ENCODE peak calls at places on chromosomes 16 and 17, in five cellular contexts. P is GM12878, A is HepG2, N is IMR-90, F is K562. I is an unnamed sample. For H3K4me1, the result is how much of the 10 kb centered on the place peaks cover.

GRCh38 chr17:28497931-28498330 is 8.2 kb upstream of the FOXN1 start:
- DNase-seq in P (no peak), A (no peak), N (no peak), F (no peak), I (no peak)

GRCh38 chr17:16953841-16954240 is 18.1 kb downstream of the TNFRSF13B start:
- DNase-seq in P (no peak), A (no peak), N (no peak), F (no peak), I (no peak)

GRCh38 chr17:39629894-39630293 is 3.1 kb downstream of the PPP1R1B start:
- DNase-seq in P (no peak), A (peak), N (no peak), F (no peak), I (no peak)

GRCh38 chr17:45144199-45145034 is 3.9 kb upstream of the HEXIM1 start:
- DNase-seq in P (no peak), A (no peak), N (no peak), F (peak), I (peak)

GRCh38 chr16:17374668-17375255 is 96.0 kb downstream of the XYLT1 start:
- DNase-seq in P (no peak), A (no peak), N (no peak), F (no peak), I (no peak)

GRCh38 chr16:9965079-9965478 is 217.1 kb downstream of the GRIN2A start:
- DNase-seq in P (no peak), A (no peak), N (no peak), F (no peak), I (no peak)

GRCh38 chr17:64778102-64778366 is 115.9 kb upstream of the SMURF2 start:
- DNase-seq in P (no peak), A (no peak), N (no peak), F (no peak), I (peak)

GRCh38 chr17:81803728-81804558 is at the start of gene GCGR:
- DNase-seq in P (no peak), A (no peak), N (no peak), F (no peak), I (peak)

GRCh38 chr16:67528870-67529638 is 425 bp downstream of the RIPOR1 start:
- DNase-seq in P (no peak), A (no peak), N (peak), F (peak), I (peak)

DNA sequence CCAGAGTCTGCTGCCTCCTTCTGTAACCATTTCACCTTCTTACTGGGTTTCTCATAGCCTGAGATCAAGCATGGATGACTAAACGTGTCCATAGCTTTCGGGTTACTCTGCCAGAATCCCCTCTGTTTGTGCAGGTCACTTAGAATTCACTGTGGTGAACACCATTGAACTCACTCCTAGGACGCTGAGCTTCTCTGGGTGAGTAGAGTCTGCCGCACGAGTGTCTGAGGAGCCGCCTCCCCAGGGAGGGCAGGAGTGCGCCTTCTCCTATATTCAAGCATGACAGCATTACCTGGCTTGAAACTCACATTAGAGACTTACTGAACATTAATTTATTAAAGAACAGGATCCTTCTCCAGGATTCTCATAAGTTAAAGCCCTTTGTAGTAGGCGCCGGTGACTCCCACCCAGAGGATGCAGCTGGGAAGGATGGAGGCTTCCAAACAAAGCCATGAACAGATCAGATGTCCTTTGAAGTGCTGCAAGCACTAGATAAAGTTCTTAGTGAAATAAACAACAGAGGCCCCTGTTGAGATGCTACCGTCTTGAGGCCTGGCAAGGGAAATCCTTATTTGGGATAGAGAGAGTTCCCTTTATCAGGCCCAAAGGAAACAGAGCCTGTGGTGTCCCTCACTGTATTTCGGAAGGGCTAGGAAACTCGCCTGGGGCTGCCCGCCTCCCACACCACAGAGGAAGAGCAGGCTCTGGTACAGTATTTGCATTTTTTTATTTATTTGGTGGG is 144.5 kb upstream of the PLCG2 start:
- DNase-seq in P (no peak), A (no peak), N (peak), F (peak), I (no peak)
- TF ChIP-seq MXI1 in P (no peak), A (no peak), N (no peak), F (no peak), I (no peak)

GRCh38 chr16:20901068-20901440 is 483 bp downstream of the LYRM1 start:
- DNase-seq in P (no peak), A (no peak), N (no peak), F (no peak), I (no peak)

GRCh38 chr16:20902426-20902825 is 1.9 kb downstream of the LYRM1 start:
- DNase-seq in P (no peak), A (no peak), N (no peak), F (no peak), I (no peak)

GRCh38 chr16:20903116-20903888 is 2.7 kb downstream of the LYRM1 start:
- DNase-seq in P (no peak), A (no peak), N (no peak), F (no peak), I (no peak)

GRCh38 chr16:20900299-20901067 is at the start of the genes DCUN1D3 and LYRM1:
- DNase-seq in P (peak), A (peak), N (peak), F (peak), I (peak)

DNA sequence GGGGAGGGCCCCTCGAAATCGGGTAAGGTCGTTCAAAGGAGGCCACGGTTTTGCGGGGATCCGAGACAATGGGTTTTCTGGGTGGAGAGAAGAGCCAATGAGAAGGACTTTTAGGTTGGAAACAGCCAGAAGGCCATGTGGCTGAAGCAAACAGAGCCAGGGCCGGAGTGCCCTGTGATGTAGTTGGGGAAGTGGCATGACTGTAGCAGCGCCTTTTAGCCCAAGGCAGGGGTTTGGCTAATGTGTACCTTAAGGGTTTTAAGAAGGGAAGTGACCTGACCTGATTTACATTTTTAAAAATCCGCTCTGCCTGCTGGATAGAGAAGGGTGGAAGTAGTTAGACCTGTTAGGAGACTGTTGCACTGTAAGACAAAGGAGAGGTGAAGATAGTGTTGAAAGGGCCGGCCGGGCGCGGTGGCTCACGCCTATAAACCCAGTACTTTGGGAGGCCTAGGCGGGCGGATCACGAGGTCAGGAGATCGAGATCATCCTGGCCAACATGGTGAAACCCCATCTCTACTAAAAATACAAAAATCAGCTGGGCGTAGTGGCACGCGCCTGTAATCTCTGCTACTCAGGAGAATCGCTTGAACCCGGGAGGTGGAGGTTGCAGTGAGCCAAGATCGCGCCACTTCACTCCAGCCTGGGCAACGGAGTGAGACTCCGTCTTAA is 1.0 kb downstream of the LYRM1 start:
- DNase-seq in P (no peak), A (peak), N (peak), F (peak), I (peak)
- H3K4me1 ChIP-seq in P (under half), A (half or more), N (under half), F (half or more), I (under half)

GRCh38 chr16:28935924-28936783 is 4.4 kb downstream of the CD19 start:
- DNase-seq in P (no peak), A (peak), N (peak), F (peak), I (peak)
- TF ChIP-seq MXI1 in P (no peak), A (peak), N (no peak), F (peak), I (no peak)

DNA sequence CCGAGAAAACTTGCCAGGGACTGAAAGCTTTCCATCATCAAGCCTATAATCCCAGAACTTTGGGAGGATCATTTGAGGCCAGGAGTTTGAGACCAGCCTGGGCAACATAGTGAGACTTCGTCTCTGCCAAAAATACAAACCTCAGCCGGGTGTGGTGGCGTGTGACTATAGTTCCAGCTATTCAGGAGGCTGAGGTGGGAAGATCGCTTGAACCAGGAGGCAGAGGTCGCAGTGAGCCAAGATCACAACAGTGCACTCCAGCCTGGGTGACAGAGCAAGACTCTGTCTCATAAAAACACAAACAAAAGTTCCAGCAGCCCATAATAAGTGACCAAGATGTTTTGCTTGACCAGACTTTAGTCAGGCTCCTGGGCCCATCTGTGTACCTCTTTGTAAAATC is 1.9 kb downstream of the MEAK7 start:
- DNase-seq in P (no peak), A (no peak), N (no peak), F (no peak), I (no peak)
- H3K4me1 ChIP-seq in P (under half), A (under half), N (under half), F (under half), I (under half)

DNA sequence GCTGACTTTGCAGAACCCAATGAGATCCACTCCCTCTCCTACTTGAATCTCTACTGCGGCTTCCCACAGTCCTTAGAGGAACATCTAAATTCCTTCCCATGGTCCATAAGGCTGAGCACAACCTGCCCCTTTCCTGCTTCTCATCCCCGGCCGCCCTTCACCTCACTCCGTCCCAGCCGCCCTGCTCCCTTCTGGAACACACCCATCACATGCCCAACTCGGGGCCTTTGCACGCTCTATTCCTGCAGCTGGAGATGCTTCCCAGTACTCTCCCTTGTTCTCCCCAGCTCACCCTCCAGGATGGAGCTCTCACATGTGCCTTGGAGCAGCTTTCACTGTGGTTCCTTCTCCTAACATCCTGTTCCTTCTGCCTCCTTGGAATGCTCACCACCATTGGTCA is 23.6 kb downstream of the NKD1 start:
- DNase-seq in P (no peak), A (no peak), N (no peak), F (no peak), I (no peak)
- TF ChIP-seq MXI1 in P (no peak), A (no peak), N (no peak), F (no peak), I (no peak)

GRCh38 chr17:79047291-79047920 is 23.4 kb downstream of the C1QTNF1 start:
- DNase-seq in P (no peak), A (no peak), N (no peak), F (no peak), I (no peak)

GRCh38 chr17:79044462-79044861 is 20.5 kb downstream of the C1QTNF1 start:
- DNase-seq in P (no peak), A (no peak), N (no peak), F (no peak), I (no peak)

GRCh38 chr17:79045001-79045729 is 21.2 kb downstream of the C1QTNF1 start:
- DNase-seq in P (no peak), A (no peak), N (no peak), F (no peak), I (no peak)

GRCh38 chr17:79046501-79047280 is 22.7 kb downstream of the C1QTNF1 start:
- DNase-seq in P (no peak), A (no peak), N (no peak), F (no peak), I (peak)

DNA sequence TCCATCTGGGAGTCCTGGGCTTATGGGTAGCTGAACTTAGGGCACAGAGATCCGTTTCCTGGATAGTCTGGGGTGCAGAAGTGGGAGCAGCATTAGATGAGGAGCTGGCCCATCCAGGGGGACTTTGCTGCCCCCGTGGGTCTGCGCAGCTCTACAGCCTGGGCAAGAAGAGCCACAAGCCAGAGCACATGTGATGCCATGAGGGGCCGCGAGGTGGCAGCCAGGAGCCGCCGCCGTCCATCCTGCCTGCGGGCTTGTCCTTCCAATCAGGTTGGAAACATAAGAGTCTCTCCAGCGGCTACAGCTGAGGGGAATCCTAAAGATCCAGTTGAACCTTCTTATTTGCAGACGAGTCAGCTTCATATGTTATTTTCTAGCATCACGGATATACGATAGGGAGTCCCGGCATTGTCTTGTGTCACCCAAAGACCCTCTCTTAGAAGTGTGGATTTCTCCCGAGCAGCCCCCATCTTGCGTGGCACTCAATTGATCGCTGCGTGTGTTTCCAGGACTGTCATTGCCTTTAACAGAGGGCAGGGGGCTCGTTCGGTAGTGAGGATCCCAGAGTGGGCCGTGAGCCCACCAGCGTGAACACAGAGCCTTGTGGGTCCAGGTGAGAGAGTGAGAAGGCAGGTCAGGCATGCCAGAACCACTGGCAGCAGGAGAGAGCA is 22.0 kb downstream of the C1QTNF1 start:
- DNase-seq in P (no peak), A (peak), N (peak), F (peak), I (peak)
- H3K4me1 ChIP-seq in P (under half), A (under half), N (under half), F (under half), I (under half)

I was measured in SK-N-SH.